ENCODE peak calls at places on chromosomes 1 and 21, in four cellular contexts. T, I, N and C are unnamed samples.

GRCh38 chr1:46804926-46805325 is 6.1 kb downstream of the CYP4B1 start:
- DNase-seq in T (no peak), I (no peak), N (no peak), C (no peak)

GRCh38 chr1:109733235-109733634 is 7.6 kb downstream of the GSTM3 start:
- DNase-seq in T (no peak), I (no peak), N (no peak), C (no peak)

GRCh38 chr1:196400478-196401453 is 207.5 kb downstream of the KCNT2 start:
- DNase-seq in T (peak; percentile 82), I (peak; percentile 36), N (peak; percentile 17), C (no peak)

GRCh38 chr1:244318078-244318477 is 133.6 kb downstream of the ADSS2 start:
- DNase-seq in T (no peak), I (no peak), N (no peak), C (no peak)

GRCh38 chr1:150572918-150573647 is 6.3 kb downstream of the MCL1 start:
- DNase-seq in T (peak; percentile 22), I (no peak), N (no peak), C (no peak)

GRCh38 chr1:181129771-181130606 is 41.5 kb downstream of the IER5 start:
- DNase-seq in T (no peak), I (no peak), N (no peak), C (peak; percentile 51)

GRCh38 chr1:177209357-177209756 is 38.6 kb downstream of the BRINP2 start:
- DNase-seq in T (peak; percentile 98), I (no peak), N (peak; percentile 62), C (no peak)

GRCh38 chr21:9839011-9839661 is 682.2 kb upstream of the TPTE start:
- DNase-seq in T (no peak), I (no peak), N (no peak), C (peak; percentile 31)

GRCh38 chr1:93821412-93822144 is 57.4 kb downstream of the DNTTIP2 start:
- DNase-seq in T (no peak), I (no peak), N (no peak), C (no peak)

GRCh38 chr1:25501235-25502058 is 42.0 kb upstream of the LDLRAP1 start:
- DNase-seq in T (peak; percentile 75), I (no peak), N (peak; percentile 50), C (peak; percentile 77)

GRCh38 chr1:156870734-156871133 is 10.1 kb downstream of the NTRK1 start:
- DNase-seq in T (peak; percentile 88), I (no peak), N (no peak), C (no peak)

GRCh38 chr1:36342426-36343185 is 19.2 kb upstream of the EVA1B start:
- DNase-seq in T (peak; percentile 64), I (peak; percentile 45), N (peak; percentile 60), C (peak; percentile 91)

GRCh38 chr1:23451452-23451851 is 26.9 kb upstream of the TCEA3 start:
- DNase-seq in T (no peak), I (no peak), N (no peak), C (no peak)

GRCh38 chr1:8649027-8649426 is 168.4 kb downstream of the RERE start:
- DNase-seq in T (no peak), I (no peak), N (no peak), C (no peak)

GRCh38 chr1:115648717-115649691 is 7.2 kb downstream of the VANGL1 start:
- DNase-seq in T (no peak), I (no peak), N (no peak), C (no peak)

GRCh38 chr21:26843912-26844257 is 1.3 kb downstream of the ADAMTS1 start:
- DNase-seq in T (peak; percentile 53), I (no peak), N (no peak), C (no peak)

GRCh38 chr1:42231253-42231652 is 66.7 kb upstream of the GUCA2A start:
- DNase-seq in T (no peak), I (no peak), N (no peak), C (no peak)

GRCh38 chr1:111030590-111030989 is 66.9 kb upstream of the LRIF1 start:
- DNase-seq in T (peak; percentile 70), I (peak; percentile 76), N (peak; percentile 63), C (peak; percentile 33)

GRCh38 chr1:169795687-169796086 is 980 bp upstream of the METTL18 start:
- DNase-seq in T (peak; percentile 28), I (peak; percentile 21), N (no peak), C (peak; percentile 7)